ENCODE peak calls at places on chromosomes 2 and 18, in five cellular contexts. O is stromal cell of bone marrow; Y is activated CD8-positive, alpha-beta memory T cell treated with anti-CD3 and anti-CD28 coated beads for 48 hours; V is G401; R is T1000. E is an unnamed sample.

GRCh38 chr2:150133623-150134022 is 353.8 kb downstream of the RND3 start:
- DNase-seq in R (no peak), V (peak), Y (no peak), O (no peak), E (peak)

GRCh38 chr2:101200714-101201113 is 49.5 kb upstream of the TBC1D8 start:
- DNase-seq in V (no peak), R (no peak), O (peak), Y (no peak), E (no peak)

GRCh38 chr2:159714586-159714930 is 2.3 kb downstream of the MARCHF7 start:
- DNase-seq in Y (no peak), V (peak), O (no peak), R (no peak), E (no peak)

GRCh38 chr2:208311954-208312353 is 45.9 kb downstream of the PIKFYVE start:
- DNase-seq in O (no peak), R (no peak), Y (no peak), V (no peak), E (no peak)

GRCh38 chr2:76572981-76573380 is 862.3 kb upstream of the GCFC2 start:
- DNase-seq in Y (no peak), V (no peak), O (no peak), R (no peak), E (no peak)

GRCh38 chr2:9699139-9699823 is 68.5 kb upstream of the YWHAQ start:
- DNase-seq in Y (no peak), V (no peak), R (peak), O (peak), E (peak)

GRCh38 chr2:232419245-232420072 is 12.8 kb downstream of the ALPG start:
- DNase-seq in V (no peak), Y (no peak), O (no peak), R (no peak), E (no peak)

GRCh38 chr2:213238753-213239591 is 45.3 kb upstream of the SPAG16 start:
- DNase-seq in V (no peak), R (no peak), Y (no peak), O (peak), E (peak)

GRCh38 chr2:33437297-33437696 is 39.2 kb upstream of the RASGRP3 start:
- DNase-seq in V (no peak), R (no peak), O (peak), Y (no peak), E (peak)

GRCh38 chr2:25380586-25381360 is 39.0 kb upstream of the DNMT3A start:
- DNase-seq in V (no peak), O (no peak), R (no peak), Y (no peak), E (no peak)

GRCh38 chr2:30666307-30666874 is 140.9 kb downstream of the CAPN13 start:
- DNase-seq in O (peak), R (peak), Y (no peak), V (no peak), E (peak)

GRCh38 chr2:163248321-163249090 is 409.9 kb upstream of the KCNH7 start:
- DNase-seq in V (peak), Y (no peak), R (no peak), O (no peak), E (no peak)

GRCh38 chr2:84969511-84970265 is 1.3 kb upstream of the KCMF1 start:
- DNase-seq in R (no peak), V (peak), Y (no peak), O (no peak), E (no peak)

GRCh38 chr2:17538844-17539554 is 1.5 kb upstream of the VSNL1 start:
- DNase-seq in R (peak), Y (no peak), V (peak), O (no peak), E (no peak)

GRCh38 chr2:88067189-88067588 is 436 bp upstream of the SMYD1 start:
- DNase-seq in R (no peak), Y (no peak), O (no peak), V (no peak), E (no peak)

GRCh38 chr2:119367472-119368099 is 809 bp downstream of the DBI start:
- DNase-seq in Y (peak), R (no peak), O (no peak), V (peak), E (no peak)

GRCh38 chr2:53633441-53633840 is 134.2 kb upstream of the CHAC2 start:
- DNase-seq in Y (no peak), O (no peak), V (no peak), R (peak), E (no peak)

GRCh38 chr2:218217366-218218309 is 649 bp downstream of the ARPC2 start:
- DNase-seq in V (peak), O (no peak), R (no peak), Y (peak), E (no peak)

GRCh38 chr18:199768-200167 is 41.4 kb downstream of the USP14 start:
- DNase-seq in R (no peak), V (no peak), Y (no peak), O (no peak), E (no peak)

GRCh38 chr2:42321452-42322064 is 39.5 kb downstream of the COX7A2L start:
- DNase-seq in V (no peak), O (no peak), Y (no peak), R (no peak), E (no peak)

GRCh38 chr2:172551266-172551665 is 4.6 kb upstream of the PDK1 start:
- DNase-seq in Y (no peak), O (no peak), R (no peak), V (no peak), E (no peak)

GRCh38 chr2:127621981-127622431 is 23.9 kb upstream of the GPR17 start:
- DNase-seq in V (no peak), Y (no peak), O (no peak), R (no peak), E (no peak)

GRCh38 chr2:221649045-221649444 is 76.9 kb upstream of the EPHA4 start:
- DNase-seq in R (no peak), Y (no peak), V (peak), O (peak), E (no peak)

GRCh38 chr2:96685592-96686459 is 43.3 kb downstream of the FER1L5 start:
- DNase-seq in O (no peak), R (no peak), Y (no peak), V (peak), E (no peak)

GRCh38 chr2:31266804-31267203 is 32.9 kb downstream of the EHD3 start:
- DNase-seq in R (no peak), V (peak), O (no peak), Y (no peak), E (no peak)

GRCh38 chr18:9736942-9737813 is 29.1 kb downstream of the RAB31 start:
- DNase-seq in O (no peak), V (no peak), Y (no peak), R (no peak), E (no peak)

GRCh38 chr2:11748018-11748860 is 1.8 kb downstream of the LPIN1 start:
- DNase-seq in Y (no peak), R (no peak), V (peak), O (no peak), E (no peak)

GRCh38 chr2:76985387-76986136 is 536.6 kb downstream of the LRRTM4 start:
- DNase-seq in R (no peak), V (no peak), O (no peak), Y (no peak), E (no peak)

GRCh38 chr2:216884347-216884746 is 24.5 kb upstream of the TNP1 start:
- DNase-seq in Y (no peak), R (no peak), V (no peak), O (no peak), E (no peak)

GRCh38 chr2:215736653-215737290 is 276.6 kb downstream of the MREG start:
- DNase-seq in Y (no peak), V (no peak), R (no peak), O (peak), E (peak)

GRCh38 chr2:102850888-102851287 is 89.1 kb downstream of the TMEM182 start:
- DNase-seq in O (no peak), R (no peak), V (no peak), Y (no peak), E (no peak)

GRCh38 chr2:68741805-68742306 is 7.2 kb downstream of the ARHGAP25 start:
- DNase-seq in Y (no peak), R (no peak), O (no peak), V (no peak), E (no peak)

GRCh38 chr18:13945811-13946210 is 30.5 kb upstream of the MC2R start:
- DNase-seq in V (no peak), O (no peak), R (no peak), Y (no peak), E (no peak)

GRCh38 chr18:43013489-43013888 is 102.0 kb downstream of the RIT2 start:
- DNase-seq in Y (no peak), O (no peak), R (no peak), V (no peak), E (no peak)

GRCh38 chr2:95314964-95315611 is 17.9 kb downstream of the KCNIP3 start:
- DNase-seq in V (peak), R (peak), O (no peak), Y (no peak), E (no peak)

GRCh38 chr2:239015769-239016675 is 168.1 kb downstream of the TWIST2 start:
- DNase-seq in Y (no peak), V (no peak), R (no peak), O (no peak), E (no peak)

GRCh38 chr2:169933124-169933711 is 106.0 kb downstream of the UBR3 start:
- DNase-seq in Y (no peak), O (peak), V (peak), R (no peak), E (peak)

GRCh38 chr2:86064006-86064405 is 41.7 kb downstream of the POLR1A start:
- DNase-seq in V (no peak), O (no peak), Y (no peak), R (no peak), E (peak)

GRCh38 chr2:96608459-96609455 is 29.4 kb downstream of the KANSL3 start:
- DNase-seq in R (peak), V (no peak), O (peak), Y (no peak), E (no peak)

E was measured in AG09309.